ENCODE peak calls at places on chromosomes 16 and 17, in four cellular contexts. P is mesendoderm, F is mesenchymal stem cell, Z is IMR-90. M is an unnamed sample.

GRCh38 chr16:11232852-11233726 is 22.9 kb downstream of the SOCS1 start:
- DNase-seq in P (peak), F (no peak), Z (no peak), M (no peak)

GRCh38 chr17:30600830-30601494 is 123.8 kb downstream of the GOSR1 start:
- DNase-seq in Z (peak), P (peak), F (peak), M (peak)

GRCh38 chr17:79174905-79175856 is 100.6 kb downstream of the ENGASE start:
- DNase-seq in F (no peak), P (no peak), Z (no peak), M (no peak)

GRCh38 chr17:77352996-77353395 is 212.2 kb downstream of the SEC14L1 start:
- DNase-seq in P (no peak), F (no peak), Z (no peak), M (no peak)

GRCh38 chr16:51392651-51393187 is 241.6 kb upstream of the SALL1 start:
- DNase-seq in F (peak), Z (peak), P (peak), M (no peak)

GRCh38 chr17:64534187-64534586 is 27.4 kb downstream of the CEP95 start:
- DNase-seq in F (no peak), P (no peak), Z (no peak), M (no peak)

GRCh38 chr16:8958344-8958808 is 5.3 kb downstream of the USP7 start:
- DNase-seq in Z (peak), F (peak), P (peak), M (no peak)

GRCh38 chr17:76922967-76923366 is 54.8 kb downstream of the MGAT5B start:
- DNase-seq in P (no peak), F (no peak), Z (no peak), M (no peak)

GRCh38 chr16:1088295-1089170 is 7.5 kb downstream of the C1QTNF8 start:
- DNase-seq in F (no peak), Z (no peak), P (peak), M (no peak)

GRCh38 chr17:50102164-50102991 is 7.2 kb downstream of the PDK2 start:
- DNase-seq in F (no peak), P (no peak), Z (no peak), M (no peak)

GRCh38 chr16:56530872-56531271 is 11.0 kb upstream of the BBS2 start:
- DNase-seq in P (no peak), Z (no peak), F (no peak), M (no peak)

GRCh38 chr17:10663231-10663630 is 6.1 kb upstream of the MYH3 start:
- DNase-seq in F (no peak), P (no peak), Z (no peak), M (no peak)
- H3K4ac ChIP-seq in F (no peak), P (no peak), Z (no peak), M (no peak)

GRCh38 chr16:72008424-72009216 is at the start of gene DHODH:
- DNase-seq in Z (peak), P (peak), F (peak), M (peak)
- H2BK120ac ChIP-seq in Z (no peak), P (no peak), F (no peak), M (no peak)

GRCh38 chr17:38604479-38605229 is 1.1 kb downstream of the SRCIN1 start:
- DNase-seq in Z (no peak), P (peak), F (no peak), M (no peak)
- H3K4me2 ChIP-seq in Z (no peak), P (peak), F (no peak), M (no peak)

GRCh38 chr16:23510154-23510914 is at the start of gene GGA2:
- DNase-seq in Z (peak), F (peak), P (peak), M (peak)
- H3K4ac ChIP-seq in Z (peak), F (peak), P (peak), M (peak)

DNA sequence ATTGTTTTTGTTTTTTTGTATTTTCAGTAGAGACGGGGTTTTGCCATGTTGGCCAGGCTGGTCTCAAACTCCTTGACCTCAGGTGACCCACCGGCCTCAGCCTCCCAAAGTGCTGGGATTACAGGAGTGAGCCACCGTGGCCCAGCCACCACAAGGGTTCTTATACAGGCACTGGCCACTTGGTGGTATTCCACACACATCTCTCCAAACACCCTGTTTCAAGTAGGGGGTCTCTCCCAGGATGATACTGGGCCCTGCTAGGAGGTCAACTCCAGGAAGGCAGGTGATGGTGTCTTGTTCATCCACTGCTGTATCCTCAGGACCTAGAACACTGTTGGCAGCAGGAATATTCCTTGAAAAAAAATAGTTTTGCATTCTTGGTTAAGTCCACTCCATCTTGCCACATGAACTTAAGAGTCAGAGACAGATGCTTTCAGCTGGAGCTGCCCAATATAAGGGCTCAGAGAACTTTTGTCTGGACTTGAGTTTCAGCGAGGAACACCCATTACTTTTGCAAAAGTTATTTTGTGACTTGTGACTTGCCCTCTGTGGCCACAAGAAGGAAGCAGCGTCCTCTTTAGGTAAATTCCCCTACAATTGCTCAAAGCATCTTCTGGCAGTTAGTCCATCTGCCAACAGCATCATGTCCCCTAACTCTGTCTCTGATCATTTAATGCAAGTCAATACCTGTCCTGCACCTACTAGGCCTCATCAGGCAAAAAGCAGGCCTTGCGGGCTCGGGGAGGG is 7.4 kb upstream of the EEF2K start:
- DNase-seq in F (peak), P (no peak), Z (peak), M (no peak)
- H2BK120ac ChIP-seq in F (no peak), P (no peak), Z (peak), M (no peak)

DNA sequence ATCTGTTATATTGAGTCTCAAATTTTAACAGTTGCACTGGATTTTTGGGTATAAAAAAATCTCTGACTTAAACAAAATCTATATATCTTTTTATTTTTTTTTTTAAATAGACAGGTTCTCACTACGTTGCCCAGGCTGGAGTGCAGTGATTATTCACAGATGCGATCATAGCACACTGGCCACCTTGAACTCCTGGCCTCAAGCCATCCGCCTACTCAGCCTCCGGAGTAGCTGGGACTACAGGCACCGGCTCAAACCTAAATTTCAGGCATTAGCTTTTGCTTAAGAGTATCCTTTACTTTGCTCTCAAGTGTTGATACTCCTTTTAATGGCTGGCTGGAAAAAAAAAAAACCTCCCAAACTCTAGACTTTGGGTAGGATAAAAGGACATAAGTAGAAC is 61.6 kb downstream of the RPGRIP1L start:
- DNase-seq in P (no peak), F (no peak), Z (no peak), M (no peak)
- H3K4me2 ChIP-seq in P (no peak), F (no peak), Z (no peak), M (no peak)

GRCh38 chr17:47687748-47688147 is 6.2 kb upstream of the TBKBP1 start:
- DNase-seq in F (peak), P (peak), Z (peak), M (no peak)
- H3K4ac ChIP-seq in F (no peak), P (no peak), Z (no peak), M (no peak)

DNA sequence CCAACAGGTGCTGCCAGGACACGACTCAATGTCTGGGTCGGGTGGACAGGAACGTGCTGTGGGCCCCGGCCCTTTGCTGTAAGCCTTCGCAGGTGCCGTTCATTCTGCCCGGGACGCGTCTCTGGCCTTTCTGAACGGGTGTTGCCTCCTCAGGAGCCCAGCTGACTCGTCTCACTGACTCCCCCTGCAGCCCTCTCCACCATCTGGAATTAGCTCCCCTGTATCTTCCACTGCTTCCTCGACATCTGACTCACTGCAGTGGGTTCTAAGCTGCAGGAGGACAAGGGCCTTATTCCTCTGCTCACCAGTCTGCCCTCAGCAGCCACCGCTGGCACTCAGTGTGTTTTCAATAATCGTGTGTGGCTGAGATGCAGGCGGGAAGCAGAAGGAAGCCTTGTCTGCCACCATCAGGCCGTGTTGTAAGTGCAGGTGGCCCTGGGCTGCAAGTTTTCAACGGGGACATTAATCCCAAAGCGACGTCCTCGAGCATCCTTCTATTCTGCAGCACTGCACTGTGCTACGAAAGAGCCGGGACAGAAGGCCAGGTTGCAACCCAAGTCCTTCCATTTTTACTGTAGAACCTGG is 256.2 kb downstream of the FOXL1 start:
- DNase-seq in P (peak), F (peak), Z (peak), M (no peak)
- H2BK120ac ChIP-seq in P (no peak), F (no peak), Z (peak), M (no peak)